ENCODE peak calls at places on chromosomes 13 and 19, in six cellular contexts. X, C, G, Y, V and L are unnamed samples.
A peak's percentile ranks its signal among the peaks of the same experiment; 100 is the strongest.

GRCh38 chr13:74251778-74252519 is 117.7 kb upstream of the KLF12 start:
- DNase-seq in C (no peak), X (peak; percentile 25), G (peak; percentile 16), V (no peak), Y (peak; percentile 10), L (no peak)

GRCh38 chr13:21478881-21479808 is 20.0 kb upstream of the ZDHHC20 start:
- DNase-seq in Y (peak; percentile 50), C (no peak), X (peak; percentile 76), V (no peak), G (peak; percentile 81), L (no peak)

GRCh38 chr13:40389081-40389641 is 277.3 kb downstream of the FOXO1 start:
- DNase-seq in X (no peak), Y (no peak), G (no peak), C (no peak), V (no peak), L (no peak)

GRCh38 chr19:31518216-31518615 is 169.0 kb upstream of the TSHZ3 start:
- DNase-seq in X (no peak), V (no peak), G (no peak), C (no peak), Y (no peak), L (no peak)

GRCh38 chr13:95641961-95642621 is 2.4 kb downstream of the DZIP1 start:
- DNase-seq in C (no peak), X (peak; percentile 64), Y (peak; percentile 45), V (peak; percentile 27), G (peak; percentile 67), L (peak; percentile 48)

GRCh38 chr13:32246468-32246867 is 68.7 kb downstream of the ZAR1L start:
- DNase-seq in X (peak; percentile 77), Y (peak; percentile 82), G (peak; percentile 77), V (peak; percentile 55), C (peak; percentile 8), L (peak; percentile 65)

GRCh38 chr13:99028890-99029289 is 51.0 kb upstream of the DOCK9 start:
- DNase-seq in Y (no peak), C (no peak), X (peak; percentile 9), V (no peak), G (no peak), L (no peak)

GRCh38 chr13:76894401-76895110 is 8.4 kb upstream of the KCTD12 start:
- DNase-seq in G (no peak), X (no peak), C (no peak), V (no peak), Y (no peak), L (no peak)

GRCh38 chr13:46738055-46738454 is 58.9 kb downstream of the ESD start:
- DNase-seq in X (no peak), V (no peak), G (no peak), C (no peak), Y (no peak), L (no peak)